ENCODE peak calls at places on chromosomes 2 and 18, in five cellular contexts. I is IMR-90, A is trophoblast cell, Y is H1, P is mesenchymal stem cell. U is an unnamed sample.

GRCh38 chr18:10131036-10131774 is 217.4 kb downstream of the VAPA start:
- DNase-seq in I (no peak), A (peak; percentile 55), Y (no peak), P (peak; percentile 43), U (no peak)

GRCh38 chr2:71102981-71103681 is 26.9 kb downstream of the MCEE start:
- DNase-seq in I (no peak), A (peak; percentile 49), Y (peak; percentile 72), P (no peak), U (no peak)

GRCh38 chr2:150588210-150588870 is 100.9 kb upstream of the RND3 start:
- DNase-seq in I (no peak), A (no peak), Y (no peak), P (peak; percentile 42), U (no peak)

GRCh38 chr2:72778410-72778809 is 47.4 kb downstream of the EXOC6B start:
- DNase-seq in I (peak; percentile 77), A (peak; percentile 10), Y (no peak), P (peak; percentile 69), U (no peak)

GRCh38 chr18:45551417-45551816 is 63.9 kb upstream of the SLC14A2 start:
- DNase-seq in I (no peak), A (no peak), Y (no peak), P (no peak), U (no peak)

GRCh38 chr2:223523541-223523940 is 78.6 kb downstream of the SCG2 start:
- DNase-seq in I (peak; percentile 46), A (peak; percentile 11), Y (no peak), P (peak; percentile 44), U (no peak)

GRCh38 chr18:77622009-77622692 is 372.5 kb downstream of the GALR1 start:
- DNase-seq in I (no peak), A (no peak), Y (no peak), P (no peak), U (no peak)

GRCh38 chr2:105912081-105912480 is 167.4 kb downstream of the NCK2 start:
- DNase-seq in I (peak; percentile 28), A (no peak), Y (no peak), P (peak; percentile 13), U (no peak)

GRCh38 chr18:21741511-21742322 is 1.1 kb downstream of the MIB1 start:
- DNase-seq in I (peak; percentile 9), A (peak; percentile 28), Y (no peak), P (peak; percentile 43), U (peak; percentile 21)

GRCh38 chr2:237674731-237675276 is 47.4 kb downstream of the LRRFIP1 start:
- DNase-seq in I (peak; percentile 75), A (peak; percentile 71), Y (no peak), P (peak; percentile 94), U (no peak)

GRCh38 chr2:116510117-116510671 is 1304.3 kb upstream of the DDX18 start:
- DNase-seq in I (no peak), A (peak; percentile 43), Y (no peak), P (peak; percentile 31), U (peak; percentile 14)

GRCh38 chr2:203646266-203646864 is 60.1 kb upstream of the CD28 start:
- DNase-seq in I (no peak), A (no peak), Y (no peak), P (no peak), U (no peak)

GRCh38 chr2:203510941-203511305 is 24.2 kb downstream of the RAPH1 start:
- DNase-seq in I (no peak), A (no peak), Y (no peak), P (no peak), U (no peak)

GRCh38 chr2:46303233-46303632 is 6.0 kb downstream of the EPAS1 start:
- DNase-seq in I (no peak), A (peak; percentile 6), Y (no peak), P (no peak), U (no peak)
- H3K27me3 ChIP-seq in I (no peaks in the 10 kb centered on the region), A (no peaks in the 10 kb centered on the region), Y (peaks cover 37% of the 10 kb centered on the region), P (peaks cover 4% of the 10 kb centered on the region), U (peaks cover 27% of the 10 kb centered on the region)

DNA sequence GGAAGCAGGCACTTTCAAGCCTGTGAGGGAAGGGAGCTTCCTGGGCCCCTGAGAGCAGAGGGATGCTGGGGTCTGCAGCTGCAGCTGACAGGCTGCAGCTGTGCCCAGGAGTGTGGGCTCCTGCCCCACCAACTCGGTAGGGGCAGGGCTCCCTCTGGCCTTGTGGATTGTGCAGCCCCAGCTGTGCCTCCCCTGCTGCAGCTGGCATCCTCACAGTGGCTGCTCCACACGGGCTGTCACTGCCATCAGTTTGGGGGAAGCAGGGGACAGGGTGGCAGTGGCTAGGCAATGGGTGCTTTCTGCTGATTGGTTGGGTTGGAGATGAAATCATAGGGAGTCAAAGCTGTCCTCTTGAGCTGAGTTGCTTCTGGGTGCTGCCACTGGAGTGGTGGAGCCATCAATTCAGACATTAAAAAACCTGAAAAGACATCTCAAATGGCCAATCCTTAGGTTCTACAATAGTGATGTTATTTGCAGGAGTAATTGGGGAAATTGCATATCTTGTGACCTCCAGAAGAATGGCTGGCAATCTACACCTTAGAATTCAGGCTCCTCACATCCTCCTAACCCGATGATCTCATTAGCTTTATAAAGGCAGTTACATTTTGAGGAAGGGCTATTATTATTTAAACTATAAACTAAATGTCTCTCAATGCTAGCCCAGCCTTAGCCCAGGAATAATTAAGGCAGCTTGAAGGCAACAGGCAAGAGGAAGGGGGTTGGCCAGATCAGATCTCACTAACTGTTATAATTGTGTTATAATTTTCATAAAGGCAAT is 41.3 kb downstream of the FAM171B start:
- DNase-seq in I (no peak), A (no peak), Y (peak; percentile 21), P (no peak), U (no peak)
- H3K14ac ChIP-seq in I (no peak overlapping the region), A (no peak overlapping the region), Y (no peak overlapping the region), P (no peak overlapping the region), U (peak overlapping the region; percentile 9)

GRCh38 chr2:174035981-174036742 is 71.0 kb upstream of the SP3 start:
- DNase-seq in I (peak; percentile 11), A (peak; percentile 54), Y (no peak), P (no peak), U (no peak)
- H3K4me3 ChIP-seq in I (no peak overlapping the region), A (no peak overlapping the region), Y (no peak overlapping the region), P (peak overlapping the region; percentile 56), U (no peak overlapping the region)

DNA sequence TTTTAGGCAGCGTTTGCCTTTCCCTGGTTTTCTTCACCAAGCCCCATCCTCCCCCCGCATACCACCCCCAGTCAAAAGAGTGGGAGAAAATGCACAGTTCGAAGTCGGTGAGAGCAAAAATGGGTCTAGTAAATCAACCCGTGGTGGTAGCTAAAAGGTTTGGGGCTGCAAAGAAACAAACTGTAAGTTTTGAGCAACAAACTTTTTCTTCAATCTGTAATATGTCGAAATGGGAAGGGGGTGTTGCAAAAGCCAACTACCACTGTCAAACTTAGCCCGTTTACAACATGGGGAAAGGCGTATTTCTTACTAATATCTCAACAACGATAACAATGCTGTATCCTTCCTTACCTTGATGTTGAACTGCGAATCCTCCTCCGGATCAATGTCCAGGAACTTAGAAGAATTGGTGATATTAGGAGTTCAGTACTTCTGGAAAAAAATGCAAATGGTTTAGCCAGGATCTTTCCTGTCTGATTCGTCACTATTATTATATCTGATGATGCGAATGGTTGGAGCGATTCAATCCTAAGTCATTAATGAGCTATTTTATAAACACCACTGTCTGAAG is 2.4 kb upstream of the SATB2 start:
- DNase-seq in I (peak; percentile 43), A (peak; percentile 69), Y (no peak), P (peak; percentile 54), U (peak; percentile 20)
- H3K27me3 ChIP-seq in I (peaks cover 16% of the 10 kb centered on the region), A (peaks cover 72% of the 10 kb centered on the region), Y (peaks cover 71% of the 10 kb centered on the region), P (peaks cover 43% of the 10 kb centered on the region), U (peaks cover 31% of the 10 kb centered on the region)

GRCh38 chr2:8563814-8564474 is 117.9 kb upstream of the ID2 start:
- DNase-seq in I (no peak), A (no peak), Y (no peak), P (no peak), U (no peak)

GRCh38 chr2:8564475-8564874 is 117.4 kb upstream of the ID2 start:
- DNase-seq in I (no peak), A (no peak), Y (no peak), P (no peak), U (no peak)

GRCh38 chr2:8566155-8566670 is 115.6 kb upstream of the ID2 start:
- DNase-seq in I (no peak), A (no peak), Y (no peak), P (no peak), U (no peak)

GRCh38 chr2:8566788-8567468 is 114.9 kb upstream of the ID2 start:
- DNase-seq in I (no peak), A (no peak), Y (no peak), P (no peak), U (no peak)

GRCh38 chr2:8565399-8566154 is 116.3 kb upstream of the ID2 start:
- DNase-seq in I (no peak), A (no peak), Y (no peak), P (no peak), U (no peak)
- H3K14ac ChIP-seq in I (no peak overlapping the region), A (no peak overlapping the region), Y (no peak overlapping the region), P (no peak overlapping the region), U (no peak overlapping the region)

DNA sequence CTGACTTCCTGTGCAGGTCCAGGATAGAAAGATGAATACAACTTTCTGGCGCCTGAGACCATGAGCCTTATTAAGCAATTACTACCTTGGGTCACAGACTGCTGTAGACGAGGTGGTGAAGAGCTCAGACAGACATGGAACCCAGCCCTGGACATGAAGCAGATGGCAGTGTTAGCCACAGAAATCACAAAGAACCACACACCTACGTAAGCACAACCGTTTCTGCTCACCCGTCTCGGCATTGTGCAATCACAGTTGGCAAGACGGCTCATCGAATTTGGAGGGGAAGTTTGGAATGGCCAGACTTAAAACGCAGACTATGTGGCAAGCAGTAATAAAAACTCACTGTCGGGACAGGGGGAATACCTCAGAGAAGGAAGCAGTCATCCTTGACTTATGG is 24.3 kb upstream of the ASPRV1 start:
- DNase-seq in I (no peak), A (peak; percentile 49), Y (no peak), P (no peak), U (no peak)
- H3K4me3 ChIP-seq in I (no peak overlapping the region), A (no peak overlapping the region), Y (no peak overlapping the region), P (no peak overlapping the region), U (no peak overlapping the region)

GRCh38 chr2:176111891-176112374 is 4.6 kb upstream of the HOXD10 start:
- DNase-seq in I (no peak), A (no peak), Y (no peak), P (no peak), U (no peak)
- H3K27me3 ChIP-seq in I (peaks cover 89% of the 10 kb centered on the region), A (peaks cover 77% of the 10 kb centered on the region), Y (peaks cover 99% of the 10 kb centered on the region), P (peaks cover 94% of the 10 kb centered on the region), U (peaks cover 51% of the 10 kb centered on the region)